ENCODE peak calls at places on chromosomes 4 and X, in eight cellular contexts. Z is aorta; H is heart left ventricle; L is CD4-positive, CD25-positive, alpha-beta regulatory T cell; P is right atrium auricular region; M is substantia nigra; I is AG04450; T is CD8-positive, alpha-beta T cell. E is an unnamed sample.

GRCh38 chr4:107913283-107913899 is 18.0 kb upstream of the CYP2U1 start:
- DNase-seq in H (no peak), L (peak), M (no peak), T (no peak), P (no peak), I (peak), Z (no peak), E (no peak)

GRCh38 chr4:124143632-124144031 is 568.9 kb downstream of the ANKRD50 start:
- DNase-seq in Z (no peak), H (no peak), I (no peak), L (no peak), M (no peak), P (no peak), T (no peak), E (no peak)

GRCh38 chr4:7938513-7939376 is 916 bp downstream of the AFAP1 start:
- DNase-seq in P (peak), T (no peak), M (no peak), H (peak), I (no peak), Z (peak), L (peak), E (no peak)

GRCh38 chr4:79042079-79042674 is 102.9 kb upstream of the PAQR3 start:
- DNase-seq in I (peak), H (no peak), L (no peak), P (no peak), M (no peak), T (no peak), Z (no peak), E (no peak)

GRCh38 chr4:126715067-126715466 is 917.7 kb upstream of the INTU start:
- DNase-seq in P (no peak), L (no peak), Z (no peak), M (no peak), I (no peak), T (no peak), H (no peak), E (no peak)

GRCh38 chr4:116599859-116600258 is 485.5 kb downstream of the TRAM1L1 start:
- DNase-seq in Z (no peak), L (no peak), H (no peak), T (no peak), M (no peak), P (no peak), I (no peak), E (no peak)

GRCh38 chrX:12002876-12003275 is 135.4 kb upstream of the FRMPD4 start:
- DNase-seq in M (no peak), L (no peak), T (no peak), I (no peak), Z (no peak), P (no peak), H (no peak), E (no peak)

GRCh38 chrX:43655151-43655676 is 885 bp upstream of the MAOA start:
- DNase-seq in L (peak), I (no peak), T (no peak), P (peak), H (peak), M (no peak), Z (peak), E (no peak)

GRCh38 chrX:64894454-64895038 is 81.7 kb downstream of the ZC4H2 start:
- DNase-seq in P (no peak), M (no peak), I (no peak), T (peak), H (peak), Z (no peak), L (peak), E (no peak)

GRCh38 chr4:6909113-6909969 is at the start of gene TBC1D14:
- DNase-seq in H (peak), P (peak), T (peak), L (peak), M (peak), I (peak), Z (peak), E (peak)

GRCh38 chr4:174318829-174319764 is 35.4 kb downstream of the CEP44 start:
- DNase-seq in T (no peak), I (no peak), H (no peak), L (peak), P (no peak), Z (no peak), M (no peak), E (no peak)

GRCh38 chr4:10063544-10064300 is 42.4 kb upstream of the SLC2A9 start:
- DNase-seq in T (no peak), Z (peak), H (peak), L (no peak), P (peak), M (peak), I (peak), E (peak)

GRCh38 chr4:173917255-173917960 is 366.1 kb downstream of the FBXO8 start:
- DNase-seq in Z (no peak), P (no peak), T (no peak), I (no peak), H (no peak), M (no peak), L (no peak), E (no peak)

GRCh38 chrX:41001327-41001726 is 83.9 kb upstream of the USP9X start:
- DNase-seq in I (no peak), H (no peak), L (no peak), T (no peak), M (no peak), Z (no peak), P (no peak), E (no peak)
- H3K27ac ChIP-seq in I (no peak), H (no peak), L (no peak), T (no peak), M (no peak), Z (no peak), P (no peak), E (no peak)

GRCh38 chr4:1376841-1377605 is 29.2 kb downstream of the NKX1-1 start:
- DNase-seq in L (no peak), M (no peak), Z (peak), P (no peak), H (peak), T (no peak), I (no peak), E (no peak)
- H3K27ac ChIP-seq in L (no peak), M (no peak), Z (no peak), P (no peak), H (no peak), T (no peak), I (no peak), E (no peak)

GRCh38 chr4:54065282-54066087 is 1.1 kb upstream of the CHIC2 start:
- DNase-seq in H (peak), T (no peak), P (peak), L (no peak), I (no peak), M (peak), Z (no peak), E (no peak)
- H3K27ac ChIP-seq in H (peak), T (peak), P (peak), L (peak), I (no peak), M (no peak), Z (peak), E (no peak)

GRCh38 chrX:103357871-103358270 is 1.6 kb downstream of the TCEAL9 start:
- DNase-seq in M (no peak), Z (no peak), P (no peak), H (no peak), T (no peak), L (no peak), I (no peak), E (no peak)

GRCh38 chrX:103360092-103360491 is 3.8 kb downstream of the TCEAL9 start:
- DNase-seq in T (no peak), Z (no peak), I (no peak), H (no peak), M (no peak), L (no peak), P (no peak), E (no peak)

GRCh38 chrX:103356023-103356798 is at the start of gene TCEAL9:
- DNase-seq in H (peak), Z (peak), L (no peak), T (no peak), M (peak), P (peak), I (peak), E (peak)

GRCh38 chrX:103360916-103361315 is 4.6 kb downstream of the TCEAL9 start:
- DNase-seq in M (no peak), T (no peak), H (no peak), L (no peak), Z (no peak), I (no peak), P (no peak), E (no peak)

DNA sequence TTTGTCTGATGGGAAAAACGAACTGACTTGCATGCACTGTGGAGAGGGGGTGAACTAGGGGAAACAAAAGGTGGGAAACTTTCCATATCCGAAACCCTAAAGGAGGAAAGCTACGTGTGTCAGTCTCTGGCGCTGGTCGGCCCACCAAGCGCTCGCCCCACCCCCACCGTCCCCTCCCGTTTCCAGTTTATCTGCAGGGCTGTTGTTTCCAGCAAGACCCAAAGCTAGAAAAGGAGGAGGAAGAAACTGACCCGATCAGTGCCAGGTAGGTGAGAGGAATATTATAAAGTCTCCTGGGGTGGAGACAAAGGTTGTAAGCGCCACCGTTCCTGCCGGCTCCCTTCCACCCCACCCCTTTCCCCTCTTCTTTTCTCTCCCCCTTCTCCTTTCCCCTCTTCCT is 591 bp downstream of the TCEAL9 start:
- DNase-seq in H (no peak), I (no peak), L (no peak), T (no peak), Z (no peak), M (no peak), P (no peak), E (no peak)
- H3K27ac ChIP-seq in H (peak), I (peak), L (no peak), T (no peak), Z (peak), M (peak), P (peak), E (peak)